ENCODE peak calls at places on chromosomes 4 and X, in six cellular contexts. R, E, K, C, P and U are unnamed samples. For H3K4me1, the result is how much of the 10 kb centered on the place peaks cover.

GRCh38 chr4:135418353-135418752 is 1216.8 kb upstream of the PABPC4L start:
- DNase-seq in R (no peak), P (no peak), C (no peak), E (no peak), K (no peak), U (peak)

GRCh38 chrX:106774981-106775380 is 27.5 kb upstream of the TBC1D8B start:
- DNase-seq in R (no peak), P (no peak), C (no peak), K (no peak), E (no peak), U (no peak)

GRCh38 chr4:82528074-82528473 is 33.7 kb downstream of the TMEM150C start:
- DNase-seq in K (no peak), R (no peak), E (no peak), P (no peak), C (no peak), U (no peak)

GRCh38 chr4:15003441-15003890 is 1.2 kb downstream of the CPEB2 start:
- DNase-seq in E (peak), P (peak), R (peak), C (peak), K (peak), U (peak)

GRCh38 chr4:86032476-86033022 is 327.3 kb downstream of the MAPK10 start:
- DNase-seq in E (peak), P (no peak), R (no peak), C (no peak), K (no peak), U (no peak)

GRCh38 chrX:112636288-112636687 is 43.5 kb downstream of the LHFPL1 start:
- DNase-seq in E (peak), P (peak), K (no peak), C (no peak), R (no peak), U (no peak)

GRCh38 chrX:120452131-120452530 is 17.0 kb downstream of the LAMP2 start:
- DNase-seq in C (no peak), P (no peak), K (no peak), R (no peak), E (peak), U (no peak)

GRCh38 chr4:53183754-53184153 is 182.1 kb downstream of the SCFD2 start:
- DNase-seq in E (no peak), R (no peak), C (no peak), K (no peak), P (no peak), U (no peak)

GRCh38 chr4:114192854-114193253 is 213.4 kb upstream of the ARSJ start:
- DNase-seq in P (no peak), C (no peak), K (no peak), E (no peak), R (no peak), U (no peak)

GRCh38 chr4:41881931-41882621 is 53.2 kb upstream of the TMEM33 start:
- DNase-seq in K (no peak), P (no peak), E (peak), C (no peak), R (no peak), U (no peak)

GRCh38 chr4:122003335-122003734 is 51.5 kb upstream of the TRPC3 start:
- DNase-seq in C (peak), K (no peak), E (peak), R (no peak), P (no peak), U (peak)

GRCh38 chr4:80103615-80104014 is 30.6 kb upstream of the ANTXR2 start:
- DNase-seq in P (no peak), K (no peak), E (no peak), R (no peak), C (no peak), U (no peak)

GRCh38 chrX:45513042-45513441 is 312.4 kb upstream of the DIPK2B start:
- DNase-seq in K (no peak), C (no peak), R (no peak), E (no peak), P (no peak), U (no peak)

GRCh38 chr4:105243446-105243845 is 96.8 kb downstream of the TET2 start:
- DNase-seq in R (no peak), C (no peak), K (no peak), E (no peak), P (no peak), U (no peak)

GRCh38 chr4:105241456-105241855 is 94.8 kb downstream of the TET2 start:
- DNase-seq in K (no peak), R (no peak), E (no peak), P (no peak), C (no peak), U (no peak)

GRCh38 chr4:105248613-105249012 is 101.9 kb downstream of the TET2 start:
- DNase-seq in K (no peak), P (no peak), C (no peak), R (no peak), E (no peak), U (no peak)

GRCh38 chr4:105246712-105247111 is 100.0 kb downstream of the TET2 start:
- DNase-seq in C (no peak), P (no peak), E (peak), K (no peak), R (no peak), U (no peak)
- H3K4me1 ChIP-seq in C (under half), P (under half), E (under half), K (under half), R (under half), U (under half)

GRCh38 chr4:71186566-71187398 is 152.0 kb upstream of the SLC4A4 start:
- DNase-seq in P (no peak), E (peak), C (peak), R (peak), K (peak), U (no peak)

GRCh38 chr4:71187399-71188196 is 151.2 kb upstream of the SLC4A4 start:
- DNase-seq in C (peak), K (peak), R (peak), P (no peak), E (peak), U (no peak)

GRCh38 chr4:71188951-71189350 is 149.9 kb upstream of the SLC4A4 start:
- DNase-seq in C (no peak), R (no peak), P (no peak), E (no peak), K (no peak), U (no peak)

GRCh38 chr4:71188197-71188625 is 150.6 kb upstream of the SLC4A4 start:
- DNase-seq in E (peak), C (peak), K (no peak), P (no peak), R (no peak), U (no peak)

DNA sequence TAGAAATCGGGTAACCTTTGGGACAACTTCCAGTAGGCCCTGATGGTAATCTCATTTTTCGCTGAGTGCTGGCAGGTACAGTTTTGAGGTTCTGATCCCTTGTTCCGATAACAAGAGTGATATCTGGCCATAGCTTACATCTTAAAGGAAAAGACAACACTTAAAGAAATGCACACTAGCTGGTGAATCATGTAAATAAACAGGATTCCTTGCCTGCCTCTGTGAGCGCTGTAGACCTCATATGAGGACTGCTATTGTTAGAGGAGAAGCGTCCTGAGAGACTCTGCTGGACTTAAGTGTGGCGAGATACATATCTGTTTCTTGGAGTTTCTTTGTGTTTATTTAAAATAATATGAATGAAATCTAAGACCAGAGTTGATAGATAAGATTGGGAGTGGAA is 149.3 kb upstream of the SLC4A4 start:
- DNase-seq in E (peak), K (no peak), R (no peak), P (no peak), C (peak), U (no peak)
- H3K4me3 ChIP-seq in E (peak), K (no peak), R (no peak), P (no peak), C (peak), U (no peak)

DNA sequence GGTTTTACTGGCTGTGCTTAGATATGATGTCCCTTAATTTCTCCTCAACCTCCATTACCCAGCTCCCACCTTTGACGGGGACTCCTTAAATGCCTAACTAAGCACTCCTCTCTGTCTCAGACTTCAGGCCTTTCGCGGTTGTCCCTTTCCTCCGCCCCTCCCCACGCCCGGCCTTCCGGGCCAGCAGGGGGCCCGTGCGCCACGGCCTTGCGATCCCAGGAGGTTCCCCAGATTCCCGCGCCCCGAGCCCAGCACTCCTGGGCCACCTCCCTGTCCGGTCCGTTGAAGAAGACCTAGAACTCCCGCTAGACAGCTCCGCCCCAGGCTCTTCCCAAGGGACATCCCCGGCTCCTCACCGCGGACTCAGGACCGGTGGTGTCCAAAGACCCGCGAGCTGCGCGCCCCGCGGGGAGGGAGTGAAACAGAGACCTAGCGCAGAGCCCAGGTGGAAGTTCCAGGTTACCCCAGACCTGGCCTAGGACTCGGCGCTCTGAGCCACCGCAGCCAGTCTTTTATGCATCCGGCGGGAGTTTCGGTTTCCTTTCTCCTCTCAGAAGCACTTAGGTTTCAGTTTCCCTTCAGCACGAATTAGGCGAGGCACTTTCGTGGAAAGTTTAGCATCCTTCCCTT is at the start of gene DDX60:
- DNase-seq in K (peak), E (peak), C (peak), R (peak), P (peak), U (peak)
- H3K4me1 ChIP-seq in K (under half), E (under half), C (under half), R (under half), P (under half), U (under half)

GRCh38 chrX:6226053-6226645 is 2.5 kb downstream of the NLGN4X start:
- DNase-seq in K (peak), E (no peak), R (no peak), P (peak), C (no peak), U (no peak)

GRCh38 chrX:6226646-6227444 is 1.8 kb downstream of the NLGN4X start:
- DNase-seq in R (peak), P (no peak), E (no peak), K (peak), C (no peak), U (no peak)

GRCh38 chrX:6228720-6229119 is at the start of gene NLGN4X:
- DNase-seq in K (no peak), R (no peak), E (no peak), P (peak), C (no peak), U (no peak)

GRCh38 chrX:6225307-6226052 is 3.2 kb downstream of the NLGN4X start:
- DNase-seq in C (no peak), K (no peak), E (no peak), R (no peak), P (no peak), U (no peak)

DNA sequence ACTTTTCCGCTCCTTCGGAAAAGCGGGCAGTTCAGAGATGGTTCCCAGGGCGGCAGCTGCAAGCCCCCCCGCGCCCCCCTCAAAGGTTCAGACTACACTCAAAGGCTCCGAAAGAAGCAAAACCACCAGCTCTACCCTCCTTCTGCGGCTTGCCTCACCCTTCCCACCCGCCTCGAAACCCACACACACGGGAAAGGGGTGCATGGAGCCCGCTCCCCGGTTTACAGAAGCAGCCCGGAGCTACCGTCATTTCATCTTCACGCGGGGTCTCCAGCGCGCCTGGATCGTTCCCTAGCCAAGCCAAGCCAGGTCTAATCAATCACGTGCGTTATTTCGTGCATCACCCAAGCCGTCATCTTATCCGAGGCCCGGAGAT is 1.2 kb downstream of the NLGN4X start:
- DNase-seq in E (no peak), P (no peak), C (no peak), R (no peak), K (no peak), U (no peak)
- H3K4me3 ChIP-seq in E (no peak), P (peak), C (no peak), R (no peak), K (no peak), U (no peak)

DNA sequence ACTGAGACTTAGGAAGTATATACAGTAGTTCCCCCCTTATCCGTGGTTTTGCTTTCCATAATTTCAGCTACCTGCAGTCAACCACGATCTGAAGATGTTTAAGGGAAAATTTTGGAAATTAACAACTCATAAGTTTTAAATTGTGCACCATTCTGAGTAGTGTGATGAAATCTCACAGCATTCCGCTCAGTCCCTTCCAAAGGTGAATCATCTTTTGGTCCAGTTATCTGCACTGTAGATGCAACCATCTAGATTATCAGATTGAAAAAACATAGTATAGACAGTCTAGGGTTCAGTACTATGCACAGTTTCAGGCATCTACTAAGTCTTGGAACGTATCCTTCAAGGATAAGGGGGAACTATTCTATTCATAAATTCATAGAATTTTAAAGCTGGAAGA is 109.0 kb downstream of the ANXA3 start:
- DNase-seq in K (no peak), E (peak), P (no peak), C (no peak), R (no peak), U (no peak)
- H3K4me1 ChIP-seq in K (under half), E (half or more), P (half or more), C (under half), R (under half), U (under half)

DNA sequence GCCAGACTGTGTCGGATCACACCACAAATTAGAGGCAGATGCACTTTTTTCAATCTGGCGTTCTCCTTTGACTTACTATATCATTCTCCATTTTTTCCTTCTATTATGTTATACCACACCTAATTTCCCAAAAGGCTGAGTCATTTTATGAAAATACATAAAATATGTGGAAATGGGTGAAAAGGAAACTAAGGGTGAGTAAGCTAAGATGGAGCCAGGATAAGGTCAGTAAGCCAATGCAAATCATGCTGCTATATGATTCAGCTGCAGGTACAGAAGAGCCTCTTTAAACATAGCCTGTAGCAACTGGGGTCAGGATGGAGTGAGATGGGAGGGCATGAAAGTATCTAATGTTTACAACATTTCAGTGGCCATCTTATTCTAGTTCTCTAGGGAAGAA is 94.0 kb upstream of the TEX13A start:
- DNase-seq in E (no peak), K (no peak), P (no peak), C (no peak), R (no peak), U (no peak)
- H3K4me3 ChIP-seq in E (no peak), K (no peak), P (no peak), C (no peak), R (no peak), U (no peak)

GRCh38 chrX:40147399-40148188 is 49.8 kb upstream of the BCOR start:
- DNase-seq in K (no peak), C (no peak), E (no peak), R (no peak), P (no peak), U (peak)
- H3K4me1 ChIP-seq in K (under half), C (under half), E (under half), R (under half), P (under half), U (under half)

GRCh38 chrX:39613508-39613921 is 484.2 kb downstream of the BCOR start:
- DNase-seq in K (peak), P (no peak), C (peak), E (peak), R (no peak), U (peak)
- H3K4me3 ChIP-seq in K (no peak), P (no peak), C (peak), E (no peak), R (no peak), U (peak)